ENCODE peak calls at places on chromosomes 16 and 17, in four cellular contexts. G is progenitor cell of endocrine pancreas, L is nephron progenitor cell, H is kidney. Z is an unnamed sample.

GRCh38 chr16:54374136-54374535 is 87.5 kb upstream of the IRX3 start:
- DNase-seq in H (no peak), G (no peak), L (no peak), Z (no peak)

GRCh38 chr16:82011199-82011641 is at the start of gene SDR42E1:
- DNase-seq in L (no peak), G (no peak), H (peak), Z (no peak)

GRCh38 chr17:32503251-32504165 is 16.7 kb downstream of the CDK5R1 start:
- DNase-seq in G (no peak), L (no peak), H (no peak), Z (no peak)

GRCh38 chr16:82345318-82345717 is 175.3 kb upstream of the MPHOSPH6 start:
- DNase-seq in H (no peak), L (no peak), G (no peak), Z (no peak)

GRCh38 chr17:37301288-37301687 is 74.5 kb upstream of the C17orf78 start:
- DNase-seq in H (no peak), G (no peak), L (no peak), Z (no peak)

GRCh38 chr16:82735176-82735575 is 108.4 kb downstream of the CDH13 start:
- DNase-seq in H (no peak), L (no peak), G (no peak), Z (no peak)

GRCh38 chr16:63883091-63883490 is 1238.8 kb downstream of the CDH11 start:
- DNase-seq in H (no peak), L (no peak), G (no peak), Z (no peak)

GRCh38 chr16:11727945-11728543 is 14.6 kb downstream of the TXNDC11 start:
- DNase-seq in H (no peak), L (no peak), G (no peak), Z (no peak)

GRCh38 chr17:79325707-79326106 is 251.1 kb downstream of the ENGASE start:
- DNase-seq in L (peak), H (peak), G (peak), Z (no peak)

GRCh38 chr17:41484920-41485904 is 4.3 kb upstream of the KRT35 start:
- DNase-seq in H (no peak), L (no peak), G (no peak), Z (no peak)

GRCh38 chr16:50547944-50548658 is at the start of gene NKD1:
- DNase-seq in G (peak), L (peak), H (peak), Z (peak)

GRCh38 chr17:73423806-73424205 is 112.0 kb upstream of the CDC42EP4 start:
- DNase-seq in G (no peak), L (no peak), H (no peak), Z (no peak)

GRCh38 chr16:12017583-12017982 is 41.0 kb downstream of the SNX29 start:
- DNase-seq in L (no peak), G (no peak), H (no peak), Z (no peak)

GRCh38 chr16:1961651-1962067 is 2.3 kb downstream of the NDUFB10 start:
- DNase-seq in H (no peak), G (no peak), L (no peak), Z (peak)

GRCh38 chr17:56679148-56679766 is 85.8 kb downstream of the NOG start:
- DNase-seq in G (no peak), L (peak), H (no peak), Z (no peak)

GRCh38 chr16:14155572-14156213 is 84.6 kb downstream of the MRTFB start:
- DNase-seq in G (no peak), L (no peak), H (no peak), Z (no peak)

GRCh38 chr17:49817993-49818392 is 29.5 kb downstream of the KAT7 start:
- DNase-seq in G (no peak), L (no peak), H (no peak), Z (no peak)

GRCh38 chr16:79836129-79836528 is 235.6 kb upstream of the MAF start:
- DNase-seq in G (no peak), H (no peak), L (no peak), Z (no peak)

GRCh38 chr17:79188048-79188447 is 113.4 kb downstream of the ENGASE start:
- DNase-seq in L (peak), H (no peak), G (peak), Z (peak)

GRCh38 chr17:61000911-61001310 is 323.3 kb downstream of the BCAS3 start:
- DNase-seq in H (no peak), G (no peak), L (no peak), Z (peak)

GRCh38 chr16:31700530-31701388 is 172.8 kb upstream of the ZNF267 start:
- DNase-seq in L (peak), H (peak), G (peak), Z (no peak)

GRCh38 chr17:82603981-82604448 is 44.2 kb downstream of the WDR45B start:
- DNase-seq in G (no peak), H (peak), L (no peak), Z (no peak)

GRCh38 chr17:17206149-17206912 is at the start of gene PLD6:
- DNase-seq in G (no peak), L (no peak), H (peak), Z (peak)

GRCh38 chr16:85330694-85331188 is 218.5 kb upstream of the CIBAR2 start:
- DNase-seq in L (peak), G (no peak), H (no peak), Z (peak)

GRCh38 chr17:206941-207560 is 25.6 kb upstream of the DOC2B start:
- DNase-seq in H (peak), L (no peak), G (no peak), Z (no peak)

GRCh38 chr16:53087101-53087500 is 32.3 kb downstream of the CHD9 start:
- DNase-seq in H (no peak), G (no peak), L (no peak), Z (no peak)

GRCh38 chr16:91484-91883 is 13.5 kb downstream of the MPG start:
- DNase-seq in H (no peak), L (no peak), G (no peak), Z (no peak)

GRCh38 chr16:10080031-10080772 is 102.0 kb downstream of the GRIN2A start:
- DNase-seq in L (no peak), G (peak), H (no peak), Z (peak)

GRCh38 chr16:22948603-22949368 is 134.8 kb downstream of the HS3ST2 start:
- DNase-seq in L (peak), H (peak), G (peak), Z (peak)

GRCh38 chr16:67419502-67419901 is 3.2 kb upstream of the ZDHHC1 start:
- DNase-seq in G (no peak), H (no peak), L (no peak), Z (no peak)

GRCh38 chr16:27463741-27464662 is 62.0 kb downstream of the IL21R start:
- DNase-seq in L (no peak), G (no peak), H (peak), Z (no peak)

GRCh38 chr16:78659216-78659615 is 559.8 kb downstream of the WWOX start:
- DNase-seq in L (no peak), H (no peak), G (no peak), Z (no peak)

GRCh38 chr17:57009737-57010445 is 32.0 kb downstream of the SCPEP1 start:
- DNase-seq in H (no peak), L (peak), G (peak), Z (peak)

GRCh38 chr17:35423761-35424160 is 8.5 kb downstream of the SLFN12 start:
- DNase-seq in L (no peak), H (no peak), G (no peak), Z (peak)

GRCh38 chr17:44977065-44977464 is 9.0 kb upstream of the C1QL1 start:
- DNase-seq in L (no peak), G (no peak), H (no peak), Z (no peak)